ENCODE peak calls at places on chromosomes 11 and 22, in seven cellular contexts. E is prostate gland, C is neural progenitor cell, O is tibial nerve, T is heart left ventricle, H is heart right ventricle, Y is PC-9. B is an unnamed sample. For H3K4me1, the result is how much of the 10 kb centered on the place peaks cover.

GRCh38 chr22:27489265-27489675 is 312.3 kb downstream of the MN1 start:
- DNase-seq in E (no peak), C (no peak), O (no peak), T (no peak), H (no peak), Y (no peak), B (no peak)

GRCh38 chr11:26931248-26931631 is 62.7 kb upstream of the FIBIN start:
- DNase-seq in E (no peak), C (no peak), O (peak), T (peak), H (peak), Y (no peak), B (no peak)

GRCh38 chr11:17643506-17644405 is 75.6 kb upstream of the MYOD1 start:
- DNase-seq in E (no peak), C (no peak), O (no peak), T (no peak), H (no peak), Y (no peak), B (no peak)

GRCh38 chr22:31876156-31877035 is 67.9 kb upstream of the YWHAH start:
- DNase-seq in E (no peak), C (no peak), O (no peak), T (no peak), H (no peak), Y (no peak), B (no peak)

GRCh38 chr22:35318346-35319215 is 18.9 kb downstream of the TOM1 start:
- DNase-seq in E (no peak), C (no peak), O (no peak), T (no peak), H (no peak), Y (no peak), B (no peak)

GRCh38 chr11:38019072-38019775 is 1421.2 kb upstream of the RAG2 start:
- DNase-seq in E (no peak), C (peak), O (no peak), T (no peak), H (no peak), Y (peak), B (no peak)

GRCh38 chr11:3855808-3856491 is 486 bp downstream of the STIM1 start:
- DNase-seq in E (no peak), C (peak), O (no peak), T (peak), H (peak), Y (no peak), B (no peak)

GRCh38 chr11:11622772-11623531 is 1.1 kb upstream of the GALNT18 start:
- DNase-seq in E (peak), C (no peak), O (no peak), T (no peak), H (no peak), Y (no peak), B (no peak)

GRCh38 chr11:9090488-9091043 is 833 bp downstream of the SCUBE2 start:
- DNase-seq in E (no peak), C (peak), O (no peak), T (no peak), H (no peak), Y (no peak), B (no peak)

GRCh38 chr11:557328-558132 is 3.0 kb downstream of the LMNTD2 start:
- DNase-seq in E (no peak), C (no peak), O (no peak), T (no peak), H (no peak), Y (no peak), B (no peak)
- H3K4me1 ChIP-seq in E (under half), C (under half), O (under half), T (under half), H (under half), Y (under half), B (under half)

GRCh38 chr22:21593406-21594232 is 26.1 kb downstream of the UBE2L3 start:
- DNase-seq in E (no peak), C (peak), O (no peak), T (peak), H (peak), Y (no peak), B (no peak)
- H3K4me1 ChIP-seq in E (under half), C (under half), O (under half), T (half or more), H (half or more), Y (under half), B (under half)

GRCh38 chr11:67230886-67231285 is 35.4 kb upstream of the GRK2 start:
- DNase-seq in E (no peak), C (no peak), O (no peak), T (no peak), H (no peak), Y (no peak), B (no peak)
- H3K4me1 ChIP-seq in E (under half), C (under half), O (under half), T (under half), H (under half), Y (under half), B (under half)

GRCh38 chr22:40053460-40053859 is 58.7 kb downstream of the FAM83F start:
- DNase-seq in E (no peak), C (no peak), O (no peak), T (no peak), H (no peak), Y (no peak), B (no peak)

GRCh38 chr22:40051322-40051721 is 56.6 kb downstream of the FAM83F start:
- DNase-seq in E (no peak), C (no peak), O (no peak), T (no peak), H (no peak), Y (no peak), B (no peak)

GRCh38 chr22:40056163-40056958 is 61.6 kb downstream of the FAM83F start:
- DNase-seq in E (no peak), C (no peak), O (no peak), T (no peak), H (no peak), Y (no peak), B (no peak)

GRCh38 chr22:40055143-40055926 is 60.6 kb downstream of the FAM83F start:
- DNase-seq in E (no peak), C (no peak), O (no peak), T (no peak), H (no peak), Y (peak), B (no peak)

GRCh38 chr22:40054486-40054885 is 59.7 kb downstream of the FAM83F start:
- DNase-seq in E (no peak), C (no peak), O (no peak), T (no peak), H (no peak), Y (no peak), B (no peak)
- H3K4me1 ChIP-seq in E (under half), C (under half), O (under half), T (under half), H (under half), Y (under half), B (under half)

DNA sequence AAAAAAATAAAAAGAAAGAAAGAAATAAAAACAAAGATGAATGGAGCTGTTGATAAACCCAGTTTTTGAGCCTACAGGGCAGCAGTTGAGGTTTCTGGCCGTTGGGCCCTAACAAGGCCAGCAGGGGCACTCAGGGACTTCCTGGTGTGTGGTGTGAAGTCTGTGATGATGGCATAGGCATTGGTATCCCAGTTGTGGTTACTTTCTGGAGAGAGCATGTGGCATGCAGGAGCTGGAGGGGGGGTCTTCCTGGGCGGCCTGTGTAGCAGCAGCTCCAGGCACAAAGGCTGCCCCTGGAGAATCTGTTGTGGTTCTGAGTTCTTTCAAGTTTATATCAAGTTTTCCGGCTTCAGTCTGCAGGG is 2.0 kb upstream of the TXNRD2 start:
- DNase-seq in E (no peak), C (no peak), O (no peak), T (no peak), H (no peak), Y (no peak), B (no peak)
- H3K4me1 ChIP-seq in E (under half), C (under half), O (under half), T (under half), H (under half), Y (under half), B (under half)

GRCh38 chr11:2444301-2445106 is at the start of the genes KCNQ1 and TRPM5:
- DNase-seq in E (peak), C (peak), O (no peak), T (peak), H (no peak), Y (no peak), B (no peak)

GRCh38 chr11:2446590-2447252 is 1.9 kb downstream of the KCNQ1 start:
- DNase-seq in E (no peak), C (no peak), O (no peak), T (peak), H (no peak), Y (no peak), B (no peak)

GRCh38 chr11:2447253-2447950 is 2.6 kb downstream of the KCNQ1 start:
- DNase-seq in E (no peak), C (no peak), O (no peak), T (peak), H (no peak), Y (no peak), B (no peak)

GRCh38 chr11:2445107-2445947 is 519 bp downstream of the KCNQ1 start:
- DNase-seq in E (no peak), C (peak), O (no peak), T (peak), H (no peak), Y (no peak), B (no peak)

GRCh38 chr11:2445948-2446551 is 1.2 kb downstream of the KCNQ1 start:
- DNase-seq in E (no peak), C (no peak), O (no peak), T (peak), H (no peak), Y (no peak), B (no peak)
- H3K4me1 ChIP-seq in E (under half), C (under half), O (under half), T (under half), H (under half), Y (under half), B (under half)

GRCh38 chr11:111370902-111371578 is 8.0 kb downstream of the POU2AF1 start:
- DNase-seq in E (no peak), C (no peak), O (no peak), T (no peak), H (no peak), Y (no peak), B (no peak)

GRCh38 chr11:111367411-111368284 is 11.4 kb downstream of the POU2AF1 start:
- DNase-seq in E (peak), C (no peak), O (no peak), T (no peak), H (no peak), Y (no peak), B (no peak)

GRCh38 chr11:111368285-111368560 is 10.9 kb downstream of the POU2AF1 start:
- DNase-seq in E (no peak), C (no peak), O (no peak), T (no peak), H (no peak), Y (no peak), B (no peak)

GRCh38 chr11:111372538-111372937 is 6.5 kb downstream of the POU2AF1 start:
- DNase-seq in E (no peak), C (no peak), O (no peak), T (no peak), H (no peak), Y (no peak), B (no peak)

DNA sequence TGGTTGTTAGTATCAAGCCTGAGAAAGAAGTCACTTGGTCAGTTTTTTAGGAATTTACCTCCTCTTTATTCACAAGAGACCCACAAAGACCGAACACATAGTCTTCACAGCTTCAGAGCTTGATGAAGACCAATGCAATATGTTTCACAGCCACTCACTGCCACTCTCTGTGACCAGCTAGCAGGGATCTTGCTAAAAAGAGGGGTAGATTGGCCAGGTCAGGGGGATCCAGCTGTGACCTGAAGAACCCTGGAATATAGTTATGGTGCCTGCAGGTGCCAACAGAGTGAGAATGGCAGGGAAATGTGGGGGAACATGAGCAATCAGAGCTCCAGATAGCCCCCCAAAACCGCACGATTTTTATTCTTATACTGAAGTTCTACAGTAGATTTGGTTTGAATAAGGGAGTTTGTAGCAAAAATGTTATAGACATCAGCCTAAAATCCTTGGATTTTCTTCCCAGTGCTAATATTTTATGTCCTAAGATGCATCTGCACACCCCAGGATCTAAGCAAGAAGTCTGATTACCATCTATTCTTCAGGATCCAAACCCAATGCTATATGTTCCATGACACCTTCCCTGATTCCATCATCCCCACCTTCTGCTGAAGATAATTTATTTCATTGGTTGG is 8.7 kb downstream of the POU2AF1 start:
- DNase-seq in E (no peak), C (no peak), O (no peak), T (no peak), H (no peak), Y (no peak), B (no peak)
- H3K4me1 ChIP-seq in E (under half), C (under half), O (under half), T (under half), H (under half), Y (under half), B (under half)